ENCODE peak calls at places on chromosomes 2 and 18, in six cellular contexts. J, A, V, L, K and D are unnamed samples.

GRCh38 chr18:11512096-11513030 is 97.0 kb upstream of the SLC35G4 start:
- DNase-seq in J (no peak), L (no peak), K (peak), A (no peak), V (peak), D (peak)

GRCh38 chr2:62731275-62731674 is 25.8 kb downstream of the EHBP1 start:
- DNase-seq in A (no peak), L (no peak), V (no peak), K (no peak), J (no peak), D (no peak)

GRCh38 chr18:21163647-21164625 is 52.3 kb upstream of the ROCK1 start:
- DNase-seq in K (peak), A (no peak), L (no peak), J (peak), V (no peak), D (peak)

GRCh38 chr2:21468609-21469008 is 344.8 kb downstream of the TDRD15 start:
- DNase-seq in L (no peak), A (no peak), J (no peak), V (no peak), K (no peak), D (no peak)

GRCh38 chr18:58235001-58235436 is 191.0 kb downstream of the NEDD4L start:
- DNase-seq in K (no peak), J (no peak), L (peak), V (no peak), A (no peak), D (no peak)

GRCh38 chr18:27652480-27653121 is 467.5 kb upstream of the CHST9 start:
- DNase-seq in K (no peak), L (no peak), V (no peak), A (no peak), J (no peak), D (peak)

GRCh38 chr18:46264255-46264654 is 160.1 kb downstream of the HAUS1 start:
- DNase-seq in A (no peak), K (no peak), V (peak), L (peak), J (no peak), D (peak)

GRCh38 chr2:171893196-171893823 is 734 bp downstream of the SLC25A12 start:
- DNase-seq in A (no peak), L (peak), V (no peak), K (no peak), J (no peak), D (peak)

GRCh38 chr2:53422979-53423378 is 344.6 kb upstream of the CHAC2 start:
- DNase-seq in A (peak), L (peak), J (peak), V (peak), K (peak), D (peak)

GRCh38 chr2:175957845-175958244 is 44.2 kb downstream of the LNPK start:
- DNase-seq in A (peak), L (no peak), V (peak), K (no peak), J (no peak), D (no peak)

GRCh38 chr2:112646102-112646719 is 472 bp downstream of the SLC20A1 start:
- DNase-seq in V (peak), K (no peak), J (no peak), L (no peak), A (no peak), D (no peak)

GRCh38 chr2:32262105-32262504 is 2.6 kb downstream of the NLRC4 start:
- DNase-seq in L (no peak), A (no peak), J (no peak), V (no peak), K (no peak), D (no peak)

GRCh38 chr2:32264422-32265149 is at the start of gene NLRC4:
- DNase-seq in L (no peak), J (no peak), A (no peak), V (no peak), K (no peak), D (no peak)
- H2AFZ ChIP-seq in L (no peak), J (no peak), A (no peak), V (peak), K (no peak), D (no peak)

DNA sequence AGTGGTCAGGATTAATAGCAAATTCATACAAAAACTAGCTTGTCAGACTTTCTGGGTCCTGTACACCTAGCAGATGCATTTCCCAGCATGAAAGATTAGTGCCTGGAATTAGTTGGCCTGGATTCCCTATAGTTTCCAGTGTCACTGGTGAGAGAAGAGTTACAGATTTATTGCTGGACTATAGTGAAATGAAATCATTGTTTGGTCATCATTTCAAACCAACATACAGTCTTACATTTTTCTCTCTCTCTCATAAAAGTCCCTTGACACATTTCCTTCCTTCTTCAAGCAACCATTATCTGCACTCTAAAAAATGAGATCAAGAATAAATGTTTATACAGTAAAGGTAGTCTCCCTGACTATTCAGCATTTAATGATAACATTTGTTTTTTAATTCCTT is 144.5 kb downstream of the MREG start:
- DNase-seq in V (no peak), J (no peak), K (no peak), A (no peak), L (no peak), D (no peak)
- H2AFZ ChIP-seq in V (no peak), J (no peak), K (no peak), A (no peak), L (no peak), D (no peak)

DNA sequence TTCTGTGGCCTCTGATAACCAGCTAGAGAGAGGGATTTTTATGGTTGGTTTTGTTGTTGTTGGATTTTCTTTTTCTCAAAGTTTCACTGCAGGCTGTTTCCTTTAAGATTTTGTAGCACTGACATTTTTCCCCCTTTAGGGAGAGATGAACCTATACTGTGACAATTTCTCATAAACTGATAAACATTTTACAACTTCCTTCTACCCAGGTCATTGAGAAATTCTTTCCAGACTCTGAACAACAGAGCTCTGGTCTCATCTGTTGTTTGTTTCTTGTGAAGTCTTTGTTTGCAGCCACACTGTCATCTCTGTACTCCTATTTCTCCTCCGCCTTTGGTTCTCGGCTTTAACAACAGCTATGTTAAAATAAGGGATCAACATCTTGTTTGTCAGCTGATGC is 167.5 kb downstream of the VWC2L start:
- DNase-seq in A (no peak), J (no peak), K (no peak), V (no peak), L (no peak), D (no peak)
- H2AFZ ChIP-seq in A (no peak), J (peak), K (no peak), V (no peak), L (no peak), D (no peak)

DNA sequence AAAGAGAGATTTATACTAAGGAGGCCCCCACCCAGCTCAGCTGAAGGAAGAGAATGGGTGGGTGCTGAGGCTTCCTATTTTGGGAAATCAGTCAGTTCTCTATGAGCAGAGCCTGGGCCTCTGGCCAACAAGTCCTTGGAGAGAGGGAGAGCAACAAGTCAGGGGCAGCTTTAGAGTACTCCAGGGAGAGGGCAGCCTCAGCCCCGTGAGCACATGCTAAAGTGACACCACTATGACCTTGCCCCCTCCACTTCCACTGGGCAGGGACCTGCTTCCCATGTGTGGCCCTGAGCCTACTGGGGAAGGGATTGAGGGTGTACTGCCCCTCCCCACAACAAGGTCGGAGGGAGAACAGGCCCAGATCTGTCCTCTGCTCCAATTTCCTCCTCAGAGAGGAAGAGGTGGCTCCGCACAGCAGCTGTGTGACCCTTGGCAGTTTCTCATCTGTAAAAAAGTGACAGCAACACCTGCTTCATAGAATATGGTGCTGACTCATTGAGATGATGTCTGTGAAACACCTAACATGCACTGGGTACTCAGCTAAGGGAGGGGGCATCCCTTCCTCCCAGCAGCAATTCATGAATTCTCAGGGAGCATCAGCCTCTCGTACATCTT is 72.9 kb downstream of the CLHC1 start:
- DNase-seq in A (no peak), J (no peak), V (no peak), L (no peak), K (peak), D (no peak)
- H2AFZ ChIP-seq in A (no peak), J (no peak), V (no peak), L (no peak), K (no peak), D (no peak)

DNA sequence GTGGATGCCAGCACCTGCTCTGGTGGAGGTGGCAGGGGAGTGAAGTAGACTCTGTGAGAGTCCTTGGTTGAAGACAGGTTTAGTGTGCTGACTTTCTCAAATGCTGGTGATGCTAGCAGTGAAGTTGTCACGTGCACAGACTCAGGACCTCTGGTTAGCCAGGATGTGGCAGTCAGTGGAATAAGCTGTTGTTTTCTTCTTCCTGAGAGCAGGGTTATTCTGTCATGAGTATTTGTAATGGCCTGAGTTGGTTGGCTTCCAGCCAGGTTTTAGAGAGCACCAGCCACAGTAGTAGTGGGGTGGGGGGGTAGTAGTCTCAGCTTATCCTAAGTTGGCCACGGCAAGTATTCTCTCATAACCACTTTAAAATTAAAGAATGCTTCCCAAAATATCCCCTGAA is 238.5 kb upstream of the FBXO11 start:
- DNase-seq in A (no peak), L (no peak), K (peak), J (peak), V (no peak), D (no peak)
- H2AFZ ChIP-seq in A (no peak), L (no peak), K (no peak), J (no peak), V (peak), D (no peak)

GRCh38 chr18:77088977-77089795 is 43.4 kb downstream of the MBP start:
- DNase-seq in K (no peak), J (no peak), V (peak), L (peak), A (peak), D (peak)

GRCh38 chr18:77087391-77088141 is 45.0 kb downstream of the MBP start:
- DNase-seq in V (peak), K (peak), J (peak), A (no peak), L (peak), D (no peak)

GRCh38 chr18:77084757-77085035 is 47.9 kb downstream of the MBP start:
- DNase-seq in V (no peak), K (no peak), J (peak), L (no peak), A (no peak), D (no peak)

GRCh38 chr18:77086034-77086433 is 46.5 kb downstream of the MBP start:
- DNase-seq in J (peak), K (peak), L (no peak), V (no peak), A (no peak), D (peak)

GRCh38 chr18:77086656-77087390 is 45.8 kb downstream of the MBP start:
- DNase-seq in V (peak), J (no peak), L (peak), K (peak), A (no peak), D (no peak)
- H2AFZ ChIP-seq in V (peak), J (peak), L (peak), K (no peak), A (no peak), D (peak)

DNA sequence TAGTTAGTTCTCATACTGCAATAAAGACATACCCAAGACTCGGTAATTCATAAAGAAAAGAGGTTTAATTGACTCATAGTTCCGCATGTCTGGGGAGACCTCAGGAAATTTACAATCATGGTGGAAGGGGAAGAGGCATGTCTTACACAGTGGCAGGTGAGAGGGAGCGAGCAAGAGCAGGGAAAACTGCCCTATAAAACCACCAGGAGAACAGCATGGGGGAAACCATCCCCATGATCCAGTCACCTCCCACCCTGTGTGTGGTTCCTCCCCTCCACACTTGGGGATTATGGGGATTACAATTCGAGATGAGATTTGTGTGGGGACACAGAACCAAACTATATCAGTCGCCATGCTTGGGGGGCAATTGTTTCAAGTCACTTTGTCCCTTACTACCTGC is 1.1 kb upstream of the SSB start:
- DNase-seq in V (peak), A (peak), J (no peak), L (no peak), K (no peak), D (no peak)
- H2AFZ ChIP-seq in V (peak), A (no peak), J (no peak), L (no peak), K (no peak), D (peak)

DNA sequence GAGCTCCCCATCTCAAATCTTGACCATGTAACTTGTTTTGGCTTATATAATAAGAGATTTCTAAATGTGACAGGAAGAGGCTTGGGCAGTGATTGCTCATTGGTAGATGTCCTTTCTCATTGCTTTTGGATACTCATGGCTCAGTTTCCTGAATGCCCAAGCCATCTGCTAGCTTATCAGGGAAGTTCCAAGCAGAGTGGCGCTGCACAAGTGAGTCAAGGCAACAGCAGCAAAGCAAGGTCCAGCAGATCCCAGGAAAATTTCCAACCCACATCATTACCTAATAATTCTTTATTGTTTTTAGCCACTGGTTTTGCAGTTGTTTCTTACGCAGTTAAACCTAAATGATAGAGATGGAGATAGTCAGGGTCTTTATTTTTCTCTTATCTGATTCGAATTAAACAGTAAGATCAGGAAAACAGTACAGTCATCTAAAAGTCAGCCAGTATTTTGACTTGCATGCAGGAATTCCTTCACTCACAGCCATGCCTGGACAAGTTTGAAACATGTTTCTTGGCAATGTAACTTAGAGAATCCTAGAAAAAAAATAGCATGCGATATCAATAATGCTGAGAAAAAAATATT is 349.7 kb upstream of the TMEFF2 start:
- DNase-seq in K (peak), L (no peak), J (peak), A (no peak), V (no peak), D (peak)
- H2AFZ ChIP-seq in K (no peak), L (no peak), J (no peak), A (no peak), V (peak), D (peak)

GRCh38 chr2:68775272-68775847 is 40.7 kb downstream of the ARHGAP25 start:
- DNase-seq in V (no peak), A (no peak), J (no peak), K (no peak), L (no peak), D (no peak)
- H2AFZ ChIP-seq in V (no peak), A (no peak), J (no peak), K (peak), L (no peak), D (no peak)

GRCh38 chr2:201432038-201432437 is 19.2 kb downstream of the TRAK2 start:
- DNase-seq in K (peak), V (no peak), A (no peak), L (no peak), J (peak), D (peak)
- H2AFZ ChIP-seq in K (no peak), V (no peak), A (no peak), L (no peak), J (no peak), D (no peak)